ENCODE peak calls at places on chromosome X, in ten cellular contexts. One of them, this sample, is unnamed.
A peak's percentile ranks its signal among the peaks of the same experiment; 100 is the strongest.

GRCh38 chrX:37423864-37424569 is 74.9 kb downstream of the PRRG1 start:
- DNase-seq in mesenchymal stem cell: no peak
- DNase-seq in endothelial cell of umbilical vein: peak; percentile 14
- DNase-seq in left lung: no peak
- DNase-seq in right cardiac atrium: no peak
- DNase-seq in breast epithelium: no peak
- DNase-seq in GM23248: no peak
- DNase-seq in heart left ventricle: no peak
- DNase-seq in PC-3: peak; percentile 78
- DNase-seq in uterus: no peak
- DNase-seq in this sample: no peak

GRCh38 chrX:120725874-120726273 is 96.0 kb upstream of the C1GALT1C1 start:
- DNase-seq in mesenchymal stem cell: no peak
- DNase-seq in endothelial cell of umbilical vein: no peak
- DNase-seq in left lung: no peak
- DNase-seq in right cardiac atrium: no peak
- DNase-seq in breast epithelium: no peak
- DNase-seq in GM23248: no peak
- DNase-seq in heart left ventricle: no peak
- DNase-seq in PC-3: no peak
- DNase-seq in uterus: no peak
- DNase-seq in this sample: no peak

GRCh38 chrX:27254663-27255062 is 208.5 kb downstream of the PPP4R3C start:
- DNase-seq in mesenchymal stem cell: no peak
- DNase-seq in endothelial cell of umbilical vein: no peak
- DNase-seq in left lung: no peak
- DNase-seq in right cardiac atrium: no peak
- DNase-seq in breast epithelium: no peak
- DNase-seq in GM23248: no peak
- DNase-seq in heart left ventricle: no peak
- DNase-seq in PC-3: no peak
- DNase-seq in uterus: no peak
- DNase-seq in this sample: no peak

GRCh38 chrX:101550362-101550761 is at the start of gene ARMCX1:
- DNase-seq in mesenchymal stem cell: peak; percentile 86
- DNase-seq in endothelial cell of umbilical vein: peak; percentile 87
- DNase-seq in left lung: peak; percentile 85
- DNase-seq in right cardiac atrium: peak; percentile 90
- DNase-seq in breast epithelium: peak; percentile 34
- DNase-seq in GM23248: peak; percentile 84
- DNase-seq in heart left ventricle: peak; percentile 76
- DNase-seq in PC-3: no peak
- DNase-seq in uterus: peak; percentile 84
- DNase-seq in this sample: peak; percentile 16

GRCh38 chrX:74420194-74421035 is 878 bp upstream of the SLC16A2 start:
- DNase-seq in mesenchymal stem cell: peak; percentile 57
- DNase-seq in endothelial cell of umbilical vein: peak; percentile 42
- DNase-seq in left lung: peak; percentile 79
- DNase-seq in right cardiac atrium: peak; percentile 92
- DNase-seq in breast epithelium: peak; percentile 49
- DNase-seq in GM23248: peak; percentile 78
- DNase-seq in heart left ventricle: peak; percentile 74
- DNase-seq in PC-3: peak; percentile 70
- DNase-seq in uterus: peak; percentile 78
- DNase-seq in this sample: no peak

GRCh38 chrX:115616943-115617563 is 56.1 kb downstream of the PLS3 start:
- DNase-seq in mesenchymal stem cell: peak; percentile 66
- DNase-seq in endothelial cell of umbilical vein: peak; percentile 49
- DNase-seq in left lung: no peak
- DNase-seq in right cardiac atrium: no peak
- DNase-seq in breast epithelium: no peak
- DNase-seq in GM23248: peak; percentile 76
- DNase-seq in heart left ventricle: no peak
- DNase-seq in PC-3: peak; percentile 95
- DNase-seq in uterus: no peak
- DNase-seq in this sample: no peak

GRCh38 chrX:42519666-42520231 is 258.2 kb downstream of the PPP1R2C start:
- DNase-seq in mesenchymal stem cell: peak; percentile 7
- DNase-seq in endothelial cell of umbilical vein: peak; percentile 4
- DNase-seq in left lung: no peak
- DNase-seq in right cardiac atrium: no peak
- DNase-seq in breast epithelium: no peak
- DNase-seq in GM23248: peak; percentile 65
- DNase-seq in heart left ventricle: no peak
- DNase-seq in PC-3: peak; percentile 27
- DNase-seq in uterus: no peak
- DNase-seq in this sample: no peak

GRCh38 chrX:118968031-118968430 is 6.4 kb upstream of the LONRF3 start:
- DNase-seq in mesenchymal stem cell: no peak
- DNase-seq in endothelial cell of umbilical vein: no peak
- DNase-seq in left lung: no peak
- DNase-seq in right cardiac atrium: no peak
- DNase-seq in breast epithelium: no peak
- DNase-seq in GM23248: peak; percentile 32
- DNase-seq in heart left ventricle: no peak
- DNase-seq in PC-3: peak; percentile 76
- DNase-seq in uterus: no peak
- DNase-seq in this sample: no peak

GRCh38 chrX:397575-397974 is 10.9 kb upstream of the PPP2R3B start:
- DNase-seq in mesenchymal stem cell: peak; percentile 81
- DNase-seq in endothelial cell of umbilical vein: peak; percentile 73
- DNase-seq in left lung: no peak
- DNase-seq in right cardiac atrium: peak; percentile 68
- DNase-seq in breast epithelium: no peak
- DNase-seq in GM23248: no peak
- DNase-seq in heart left ventricle: peak; percentile 70
- DNase-seq in PC-3: no peak
- DNase-seq in uterus: no peak
- DNase-seq in this sample: no peak

GRCh38 chrX:39576081-39576701 is 521.6 kb downstream of the BCOR start:
- DNase-seq in mesenchymal stem cell: no peak
- DNase-seq in endothelial cell of umbilical vein: no peak
- DNase-seq in left lung: no peak
- DNase-seq in right cardiac atrium: no peak
- DNase-seq in breast epithelium: no peak
- DNase-seq in GM23248: no peak
- DNase-seq in heart left ventricle: no peak
- DNase-seq in PC-3: no peak
- DNase-seq in uterus: no peak
- DNase-seq in this sample: no peak

GRCh38 chrX:152024710-152025109 is 50.2 kb upstream of the GABRE start:
- DNase-seq in mesenchymal stem cell: no peak
- DNase-seq in endothelial cell of umbilical vein: no peak
- DNase-seq in left lung: no peak
- DNase-seq in right cardiac atrium: no peak
- DNase-seq in breast epithelium: no peak
- DNase-seq in GM23248: no peak
- DNase-seq in heart left ventricle: no peak
- DNase-seq in PC-3: no peak
- DNase-seq in uterus: no peak
- DNase-seq in this sample: no peak

GRCh38 chrX:83916525-83916924 is 55.6 kb downstream of the CYLC1 start:
- DNase-seq in mesenchymal stem cell: peak; percentile 7
- DNase-seq in endothelial cell of umbilical vein: no peak
- DNase-seq in left lung: no peak
- DNase-seq in right cardiac atrium: no peak
- DNase-seq in breast epithelium: no peak
- DNase-seq in GM23248: peak; percentile 43
- DNase-seq in heart left ventricle: no peak
- DNase-seq in PC-3: peak; percentile 55
- DNase-seq in uterus: no peak
- DNase-seq in this sample: no peak

DNA sequence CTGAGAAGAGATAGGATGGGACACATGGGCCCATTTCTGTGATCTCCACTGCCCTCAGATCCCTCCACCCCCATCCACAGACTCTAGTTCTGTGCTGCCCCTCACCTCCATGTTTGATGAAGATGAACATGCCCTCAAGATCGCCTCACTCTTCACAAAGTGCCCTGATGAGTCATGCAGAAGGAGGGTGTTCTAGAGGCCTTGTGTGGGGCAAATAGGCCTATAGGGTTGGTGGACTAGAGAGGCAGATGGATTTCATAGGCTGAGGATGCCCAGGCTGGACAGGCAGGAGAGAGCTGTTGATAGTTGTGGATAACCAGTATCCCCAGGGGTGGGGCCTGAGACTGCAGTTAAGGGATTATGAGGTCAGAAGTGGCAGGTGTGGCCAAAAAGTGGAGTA is at the start of gene CXorf65:
- DNase-seq in mesenchymal stem cell: no peak
- DNase-seq in endothelial cell of umbilical vein: no peak
- DNase-seq in left lung: no peak
- DNase-seq in right cardiac atrium: no peak
- DNase-seq in breast epithelium: no peak
- DNase-seq in GM23248: no peak
- DNase-seq in heart left ventricle: no peak
- DNase-seq in PC-3: no peak
- DNase-seq in uterus: no peak
- DNase-seq in this sample: no peak
- H3K4me1 ChIP-seq in mesenchymal stem cell: peaks cover 4% of the 10 kb centered on the region
- H3K4me1 ChIP-seq in endothelial cell of umbilical vein: no peaks in the 10 kb centered on the region
- H3K4me1 ChIP-seq in left lung: peaks cover 34% of the 10 kb centered on the region
- H3K4me1 ChIP-seq in right cardiac atrium: no peaks in the 10 kb centered on the region
- H3K4me1 ChIP-seq in breast epithelium: no peaks in the 10 kb centered on the region
- H3K4me1 ChIP-seq in GM23248: no peaks in the 10 kb centered on the region
- H3K4me1 ChIP-seq in heart left ventricle: no peaks in the 10 kb centered on the region
- H3K4me1 ChIP-seq in PC-3: no peaks in the 10 kb centered on the region
- H3K4me1 ChIP-seq in uterus: no peaks in the 10 kb centered on the region
- H3K4me1 ChIP-seq in this sample: peaks cover 5% of the 10 kb centered on the region

DNA sequence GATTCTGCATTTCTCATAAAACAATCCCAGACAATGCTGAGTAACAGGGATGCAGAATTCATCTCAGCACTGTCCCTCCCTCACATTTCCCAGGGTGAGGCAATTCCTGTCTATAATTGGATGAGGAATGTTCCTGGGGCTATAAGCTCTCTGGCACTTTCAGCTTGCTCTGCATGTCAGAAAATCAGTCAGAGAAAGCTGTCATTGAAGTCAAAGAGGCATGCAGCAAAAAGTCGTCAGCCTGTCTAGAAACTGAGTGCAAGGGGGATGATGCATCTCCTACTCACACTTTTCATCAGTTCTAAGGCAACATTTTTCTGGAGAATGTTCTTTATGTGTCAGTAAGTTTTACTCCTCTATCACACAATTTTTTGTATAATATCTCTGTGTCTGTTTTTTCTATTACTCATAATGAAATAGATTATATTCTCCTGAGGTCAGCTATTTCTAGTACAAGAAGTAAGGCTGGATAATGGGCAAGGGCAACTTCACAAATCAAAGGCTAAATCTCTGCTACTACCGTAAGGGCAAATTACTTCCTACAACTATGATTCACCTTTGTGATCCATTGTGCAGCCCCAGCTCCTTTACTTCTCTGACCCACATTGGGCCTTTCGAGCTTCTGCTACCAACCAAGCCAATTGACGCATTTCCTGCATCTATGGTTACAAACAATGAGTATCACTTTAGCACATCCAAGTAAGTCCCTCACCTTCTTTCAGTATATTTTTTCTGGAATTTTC is 56.0 kb downstream of the TASL start:
- DNase-seq in mesenchymal stem cell: peak; percentile 6
- DNase-seq in endothelial cell of umbilical vein: no peak
- DNase-seq in left lung: no peak
- DNase-seq in right cardiac atrium: no peak
- DNase-seq in breast epithelium: no peak
- DNase-seq in GM23248: peak; percentile 85
- DNase-seq in heart left ventricle: no peak
- DNase-seq in PC-3: peak; percentile 16
- DNase-seq in uterus: no peak
- DNase-seq in this sample: no peak
- H3K27ac ChIP-seq in mesenchymal stem cell: no peak overlapping the region
- H3K27ac ChIP-seq in endothelial cell of umbilical vein: no peak overlapping the region
- H3K27ac ChIP-seq in left lung: no peak overlapping the region
- H3K27ac ChIP-seq in right cardiac atrium: no peak overlapping the region
- H3K27ac ChIP-seq in breast epithelium: no peak overlapping the region
- H3K27ac ChIP-seq in GM23248: peak overlapping the region; percentile 96
- H3K27ac ChIP-seq in heart left ventricle: no peak overlapping the region
- H3K27ac ChIP-seq in PC-3: peak overlapping the region; percentile 19
- H3K27ac ChIP-seq in uterus: no peak overlapping the region
- H3K27ac ChIP-seq in this sample: no peak overlapping the region

GRCh38 chrX:150509703-150510102 is 58.7 kb upstream of the MTM1 start:
- DNase-seq in mesenchymal stem cell: no peak
- DNase-seq in endothelial cell of umbilical vein: no peak
- DNase-seq in left lung: no peak
- DNase-seq in right cardiac atrium: no peak
- DNase-seq in breast epithelium: no peak
- DNase-seq in GM23248: no peak
- DNase-seq in heart left ventricle: no peak
- DNase-seq in PC-3: no peak
- DNase-seq in uterus: no peak
- DNase-seq in this sample: no peak

GRCh38 chrX:150506486-150506885 is 61.9 kb upstream of the MTM1 start:
- DNase-seq in mesenchymal stem cell: no peak
- DNase-seq in endothelial cell of umbilical vein: peak; percentile 2
- DNase-seq in left lung: no peak
- DNase-seq in right cardiac atrium: no peak
- DNase-seq in breast epithelium: no peak
- DNase-seq in GM23248: peak; percentile 28
- DNase-seq in heart left ventricle: no peak
- DNase-seq in PC-3: no peak
- DNase-seq in uterus: no peak
- DNase-seq in this sample: no peak

GRCh38 chrX:150508461-150509367 is 59.7 kb upstream of the MTM1 start:
- DNase-seq in mesenchymal stem cell: no peak
- DNase-seq in endothelial cell of umbilical vein: peak; percentile 61
- DNase-seq in left lung: no peak
- DNase-seq in right cardiac atrium: peak; percentile 87
- DNase-seq in breast epithelium: peak; percentile 23
- DNase-seq in GM23248: peak; percentile 56
- DNase-seq in heart left ventricle: peak; percentile 56
- DNase-seq in PC-3: no peak
- DNase-seq in uterus: peak; percentile 69
- DNase-seq in this sample: no peak

GRCh38 chrX:150507251-150507856 is 61.1 kb upstream of the MTM1 start:
- DNase-seq in mesenchymal stem cell: no peak
- DNase-seq in endothelial cell of umbilical vein: peak; percentile 76
- DNase-seq in left lung: no peak
- DNase-seq in right cardiac atrium: peak; percentile 70
- DNase-seq in breast epithelium: no peak
- DNase-seq in GM23248: peak; percentile 64
- DNase-seq in heart left ventricle: peak; percentile 18
- DNase-seq in PC-3: no peak
- DNase-seq in uterus: no peak
- DNase-seq in this sample: no peak

GRCh38 chrX:150508018-150508417 is 60.4 kb upstream of the MTM1 start:
- DNase-seq in mesenchymal stem cell: no peak
- DNase-seq in endothelial cell of umbilical vein: no peak
- DNase-seq in left lung: no peak
- DNase-seq in right cardiac atrium: no peak
- DNase-seq in breast epithelium: no peak
- DNase-seq in GM23248: peak; percentile 9
- DNase-seq in heart left ventricle: no peak
- DNase-seq in PC-3: no peak
- DNase-seq in uterus: no peak
- DNase-seq in this sample: no peak
- H3K4me1 ChIP-seq in mesenchymal stem cell: peaks cover 7% of the 10 kb centered on the region
- H3K4me1 ChIP-seq in endothelial cell of umbilical vein: peaks cover 56% of the 10 kb centered on the region
- H3K4me1 ChIP-seq in left lung: no peaks in the 10 kb centered on the region
- H3K4me1 ChIP-seq in right cardiac atrium: peaks cover 7% of the 10 kb centered on the region
- H3K4me1 ChIP-seq in breast epithelium: no peaks in the 10 kb centered on the region
- H3K4me1 ChIP-seq in GM23248: peaks cover 30% of the 10 kb centered on the region
- H3K4me1 ChIP-seq in heart left ventricle: peaks cover 39% of the 10 kb centered on the region
- H3K4me1 ChIP-seq in PC-3: peaks cover 19% of the 10 kb centered on the region
- H3K4me1 ChIP-seq in uterus: no peaks in the 10 kb centered on the region
- H3K4me1 ChIP-seq in this sample: peaks cover 19% of the 10 kb centered on the region

GRCh38 chrX:109831326-109831985 is 98.4 kb upstream of the ACSL4 start:
- DNase-seq in mesenchymal stem cell: no peak
- DNase-seq in endothelial cell of umbilical vein: no peak
- DNase-seq in left lung: no peak
- DNase-seq in right cardiac atrium: no peak
- DNase-seq in breast epithelium: no peak
- DNase-seq in GM23248: no peak
- DNase-seq in heart left ventricle: no peak
- DNase-seq in PC-3: no peak
- DNase-seq in uterus: no peak
- DNase-seq in this sample: no peak
- H3K27ac ChIP-seq in mesenchymal stem cell: peak overlapping the region; percentile 51
- H3K27ac ChIP-seq in endothelial cell of umbilical vein: no peak overlapping the region
- H3K27ac ChIP-seq in left lung: no peak overlapping the region
- H3K27ac ChIP-seq in right cardiac atrium: no peak overlapping the region
- H3K27ac ChIP-seq in breast epithelium: no peak overlapping the region
- H3K27ac ChIP-seq in GM23248: no peak overlapping the region
- H3K27ac ChIP-seq in heart left ventricle: no peak overlapping the region
- H3K27ac ChIP-seq in PC-3: no peak overlapping the region
- H3K27ac ChIP-seq in uterus: no peak overlapping the region
- H3K27ac ChIP-seq in this sample: no peak overlapping the region

This sample was measured in iPS DF 6.9.